ENCODE peak calls at places on chromosomes 6 and 20, in four cellular contexts. One of them, this sample, is unnamed.

GRCh38 chr6:32108094-32108627 is 977 bp downstream of the TNXB start:
- DNase-seq in small intestine: peak
- DNase-seq in neuronal stem cell: no peak
- DNase-seq in endodermal cell: no peak
- DNase-seq in this sample: peak

GRCh38 chr6:138833819-138834539 is 38.1 kb downstream of the ECT2L start:
- DNase-seq in small intestine: no peak
- DNase-seq in neuronal stem cell: no peak
- DNase-seq in endodermal cell: no peak
- DNase-seq in this sample: no peak

GRCh38 chr20:45117581-45117980 is 2.6 kb upstream of the WFDC5 start:
- DNase-seq in small intestine: peak
- DNase-seq in neuronal stem cell: no peak
- DNase-seq in endodermal cell: no peak
- DNase-seq in this sample: no peak

GRCh38 chr20:41862476-41862875 is 244.3 kb upstream of the CHD6 start:
- DNase-seq in small intestine: no peak
- DNase-seq in neuronal stem cell: no peak
- DNase-seq in endodermal cell: no peak
- DNase-seq in this sample: no peak

GRCh38 chr6:1316482-1317220 is 4.8 kb downstream of the FOXQ1 start:
- DNase-seq in small intestine: peak
- DNase-seq in neuronal stem cell: no peak
- DNase-seq in endodermal cell: peak
- DNase-seq in this sample: peak

GRCh38 chr20:59835057-59835447 is 98.4 kb downstream of the SYCP2 start:
- DNase-seq in small intestine: no peak
- DNase-seq in neuronal stem cell: no peak
- DNase-seq in endodermal cell: no peak
- DNase-seq in this sample: no peak

GRCh38 chr20:53494753-53495152 is 98.9 kb downstream of the ZNF217 start:
- DNase-seq in small intestine: no peak
- DNase-seq in neuronal stem cell: no peak
- DNase-seq in endodermal cell: no peak
- DNase-seq in this sample: no peak

GRCh38 chr6:66128676-66129075 is 421.6 kb upstream of the EYS start:
- DNase-seq in small intestine: no peak
- DNase-seq in neuronal stem cell: no peak
- DNase-seq in endodermal cell: no peak
- DNase-seq in this sample: no peak

GRCh38 chr20:36792422-36792821 is 18.9 kb upstream of the DSN1 start:
- DNase-seq in small intestine: peak
- DNase-seq in neuronal stem cell: peak
- DNase-seq in endodermal cell: peak
- DNase-seq in this sample: peak

GRCh38 chr6:816510-817084 is 123.7 kb upstream of the EXOC2 start:
- DNase-seq in small intestine: no peak
- DNase-seq in neuronal stem cell: no peak
- DNase-seq in endodermal cell: no peak
- DNase-seq in this sample: no peak

GRCh38 chr6:14731638-14732037 is 514.2 kb upstream of the JARID2 start:
- DNase-seq in small intestine: no peak
- DNase-seq in neuronal stem cell: no peak
- DNase-seq in endodermal cell: no peak
- DNase-seq in this sample: no peak

GRCh38 chr6:169639653-169640278 is 62.1 kb downstream of the WDR27 start:
- DNase-seq in small intestine: no peak
- DNase-seq in neuronal stem cell: no peak
- DNase-seq in endodermal cell: no peak
- DNase-seq in this sample: peak

GRCh38 chr20:951384-952169 is 35.4 kb upstream of the ANGPT4 start:
- DNase-seq in small intestine: peak
- DNase-seq in neuronal stem cell: no peak
- DNase-seq in endodermal cell: no peak
- DNase-seq in this sample: no peak

GRCh38 chr6:105099371-105099770 is 80.4 kb downstream of the POPDC3 start:
- DNase-seq in small intestine: no peak
- DNase-seq in neuronal stem cell: no peak
- DNase-seq in endodermal cell: no peak
- DNase-seq in this sample: no peak

GRCh38 chr6:73134588-73134987 is 90.7 kb downstream of the KHDC1L start:
- DNase-seq in small intestine: peak
- DNase-seq in neuronal stem cell: peak
- DNase-seq in endodermal cell: peak
- DNase-seq in this sample: peak

GRCh38 chr6:1606533-1607235 is 3.0 kb upstream of the FOXC1 start:
- DNase-seq in small intestine: no peak
- DNase-seq in neuronal stem cell: no peak
- DNase-seq in endodermal cell: peak
- DNase-seq in this sample: peak

GRCh38 chr6:14354919-14355572 is 237.5 kb downstream of the CD83 start:
- DNase-seq in small intestine: peak
- DNase-seq in neuronal stem cell: no peak
- DNase-seq in endodermal cell: no peak
- DNase-seq in this sample: no peak

GRCh38 chr6:18219611-18220010 is 44.7 kb downstream of the DEK start:
- DNase-seq in small intestine: no peak
- DNase-seq in neuronal stem cell: no peak
- DNase-seq in endodermal cell: no peak
- DNase-seq in this sample: no peak

GRCh38 chr6:44321210-44321609 is 8.1 kb upstream of the AARS2 start:
- DNase-seq in small intestine: no peak
- DNase-seq in neuronal stem cell: no peak
- DNase-seq in endodermal cell: no peak
- DNase-seq in this sample: no peak

GRCh38 chr6:44179072-44179536 is 20.5 kb downstream of the CAPN11 start:
- DNase-seq in small intestine: no peak
- DNase-seq in neuronal stem cell: no peak
- DNase-seq in endodermal cell: no peak
- DNase-seq in this sample: no peak

GRCh38 chr6:15290962-15291704 is 45.3 kb downstream of the JARID2 start:
- DNase-seq in small intestine: no peak
- DNase-seq in neuronal stem cell: no peak
- DNase-seq in endodermal cell: no peak
- DNase-seq in this sample: peak

GRCh38 chr20:44734938-44735337 is 10.7 kb upstream of the KCNK15 start:
- DNase-seq in small intestine: no peak
- DNase-seq in neuronal stem cell: no peak
- DNase-seq in endodermal cell: peak
- DNase-seq in this sample: peak

GRCh38 chr6:126628125-126628524 is 288.2 kb downstream of the CENPW start:
- DNase-seq in small intestine: no peak
- DNase-seq in neuronal stem cell: no peak
- DNase-seq in endodermal cell: peak
- DNase-seq in this sample: peak

GRCh38 chr6:146859795-146860495 is 261.2 kb downstream of the ADGB start:
- DNase-seq in small intestine: no peak
- DNase-seq in neuronal stem cell: no peak
- DNase-seq in endodermal cell: no peak
- DNase-seq in this sample: no peak

GRCh38 chr6:125869427-125869826 is 78.7 kb downstream of the NCOA7 start:
- DNase-seq in small intestine: no peak
- DNase-seq in neuronal stem cell: no peak
- DNase-seq in endodermal cell: no peak
- DNase-seq in this sample: no peak

GRCh38 chr6:115770851-115771250 is 289.8 kb downstream of the FRK start:
- DNase-seq in small intestine: no peak
- DNase-seq in neuronal stem cell: no peak
- DNase-seq in endodermal cell: peak
- DNase-seq in this sample: no peak

GRCh38 chr6:120198033-120198432 is 848.5 kb upstream of the MAN1A1 start:
- DNase-seq in small intestine: no peak
- DNase-seq in neuronal stem cell: no peak
- DNase-seq in endodermal cell: peak
- DNase-seq in this sample: no peak

GRCh38 chr20:14518648-14519047 is 181.2 kb upstream of the FLRT3 start:
- DNase-seq in small intestine: no peak
- DNase-seq in neuronal stem cell: no peak
- DNase-seq in endodermal cell: no peak
- DNase-seq in this sample: no peak

GRCh38 chr6:89034586-89035251 is 45.8 kb upstream of the PNRC1 start:
- DNase-seq in small intestine: peak
- DNase-seq in neuronal stem cell: no peak
- DNase-seq in endodermal cell: no peak
- DNase-seq in this sample: no peak

GRCh38 chr20:53939554-53940355 is 130.6 kb downstream of the BCAS1 start:
- DNase-seq in small intestine: peak
- DNase-seq in neuronal stem cell: peak
- DNase-seq in endodermal cell: peak
- DNase-seq in this sample: peak

DNA sequence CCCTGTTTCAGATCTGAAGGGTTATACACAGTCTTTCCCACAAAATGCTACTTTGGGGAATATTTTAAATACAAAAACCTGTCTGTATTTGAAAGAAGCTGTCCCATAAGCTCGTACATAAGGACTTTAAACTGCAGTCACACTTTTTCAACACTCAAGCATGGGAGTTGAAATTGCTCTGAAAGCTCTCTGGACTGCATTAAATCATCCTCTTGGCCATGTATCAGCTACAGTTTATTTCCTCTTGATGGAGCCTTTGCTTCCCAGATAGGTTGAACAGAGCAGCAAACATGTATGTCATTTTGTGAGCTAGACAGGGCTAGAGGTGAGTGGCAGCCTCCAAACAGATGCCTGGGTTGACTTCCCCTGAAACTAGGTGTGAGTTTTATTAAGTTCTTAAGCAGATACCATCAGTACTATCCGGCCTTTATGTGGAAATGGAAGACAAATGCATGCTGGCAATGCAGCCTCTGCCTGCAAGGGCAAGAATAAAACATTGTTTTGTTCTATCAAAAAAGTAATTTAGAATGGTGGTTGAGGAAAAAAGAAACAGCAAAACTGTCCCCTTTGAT is 105.9 kb upstream of the ENPP5 start:
- DNase-seq in small intestine: no peak
- DNase-seq in neuronal stem cell: no peak
- DNase-seq in endodermal cell: no peak
- DNase-seq in this sample: no peak
- H3K27ac ChIP-seq in small intestine: no peak
- H3K27ac ChIP-seq in neuronal stem cell: no peak
- H3K27ac ChIP-seq in endodermal cell: no peak
- H3K27ac ChIP-seq in this sample: no peak

GRCh38 chr20:24996449-24997195 is 4.1 kb upstream of the APMAP start:
- DNase-seq in small intestine: no peak
- DNase-seq in neuronal stem cell: no peak
- DNase-seq in endodermal cell: peak
- DNase-seq in this sample: no peak

GRCh38 chr20:24993337-24994185 is 1.0 kb upstream of the APMAP start:
- DNase-seq in small intestine: peak
- DNase-seq in neuronal stem cell: no peak
- DNase-seq in endodermal cell: peak
- DNase-seq in this sample: no peak

GRCh38 chr20:24994186-24994465 is 1.6 kb upstream of the APMAP start:
- DNase-seq in small intestine: no peak
- DNase-seq in neuronal stem cell: no peak
- DNase-seq in endodermal cell: no peak
- DNase-seq in this sample: no peak

GRCh38 chr20:24995741-24996448 is 3.3 kb upstream of the APMAP start:
- DNase-seq in small intestine: no peak
- DNase-seq in neuronal stem cell: no peak
- DNase-seq in endodermal cell: peak
- DNase-seq in this sample: no peak

DNA sequence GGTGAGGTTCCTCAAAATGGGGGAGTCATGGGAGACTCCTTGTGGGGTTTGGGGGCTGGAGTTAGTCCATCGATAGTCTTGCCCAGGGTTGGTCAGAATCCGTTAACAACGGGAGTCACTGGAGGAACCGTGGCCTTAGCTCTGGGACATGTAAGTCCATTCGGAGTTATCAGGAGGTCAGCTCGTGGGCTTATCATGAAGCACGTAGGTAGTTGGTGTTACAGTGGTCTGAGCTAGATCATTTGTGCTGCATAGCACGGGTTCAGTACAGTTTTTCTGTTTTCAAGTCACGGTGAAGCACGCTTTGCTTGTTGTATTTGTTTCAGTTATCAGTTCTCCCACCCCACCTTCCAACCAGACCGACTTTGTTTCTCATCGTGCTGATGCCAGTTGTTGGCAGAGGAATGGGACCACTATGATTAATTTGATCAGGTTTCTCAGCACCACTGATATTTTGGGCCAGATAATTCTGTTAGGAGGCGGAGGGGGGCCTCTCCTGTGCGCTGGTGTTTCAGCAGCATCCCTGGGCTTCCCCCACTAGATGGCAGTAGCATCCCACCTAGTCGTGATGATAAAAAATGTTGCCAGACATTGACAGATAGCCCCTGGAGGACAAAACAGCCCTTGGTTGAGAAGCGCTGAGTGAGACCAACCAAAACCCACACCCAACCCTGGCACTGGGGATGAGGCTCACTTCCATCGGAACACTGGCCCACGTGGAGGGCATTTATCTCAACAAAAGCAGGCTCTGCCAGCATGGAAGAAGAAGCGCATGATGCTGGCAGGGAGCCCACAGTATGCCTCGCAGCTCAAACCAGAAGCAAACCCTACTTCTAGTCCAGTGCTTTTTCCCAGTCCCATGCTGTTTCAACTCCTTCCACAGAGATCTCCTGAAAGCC is 2.2 kb upstream of the APMAP start:
- DNase-seq in small intestine: peak
- DNase-seq in neuronal stem cell: peak
- DNase-seq in endodermal cell: peak
- DNase-seq in this sample: peak
- H3K27ac ChIP-seq in small intestine: no peak
- H3K27ac ChIP-seq in neuronal stem cell: no peak
- H3K27ac ChIP-seq in endodermal cell: no peak
- H3K27ac ChIP-seq in this sample: no peak

DNA sequence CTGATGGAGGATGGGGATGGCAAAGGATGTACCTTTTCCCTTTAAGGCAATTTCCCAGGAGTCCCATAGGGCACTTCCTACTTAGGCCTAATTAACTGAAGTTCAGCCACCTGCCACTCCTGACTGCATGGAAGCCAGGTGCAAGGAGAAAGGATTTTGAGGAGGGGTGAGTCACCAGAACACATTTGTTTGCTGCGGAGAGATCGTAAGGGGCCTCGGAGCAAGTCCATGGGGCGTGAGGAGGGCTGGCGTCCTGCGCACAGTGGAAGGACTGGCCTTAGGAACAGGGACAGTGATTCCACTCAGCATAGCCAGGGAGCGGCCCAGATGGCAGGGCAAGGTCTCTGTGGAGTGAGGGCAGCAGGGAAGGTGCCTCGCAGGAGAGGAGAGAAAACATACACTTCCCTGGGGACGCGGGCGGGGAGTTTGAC is 11.8 kb upstream of the MAP1LC3A start:
- DNase-seq in small intestine: peak
- DNase-seq in neuronal stem cell: no peak
- DNase-seq in endodermal cell: no peak
- DNase-seq in this sample: no peak
- H3K27ac ChIP-seq in small intestine: peak
- H3K27ac ChIP-seq in neuronal stem cell: no peak
- H3K27ac ChIP-seq in endodermal cell: no peak
- H3K27ac ChIP-seq in this sample: no peak

DNA sequence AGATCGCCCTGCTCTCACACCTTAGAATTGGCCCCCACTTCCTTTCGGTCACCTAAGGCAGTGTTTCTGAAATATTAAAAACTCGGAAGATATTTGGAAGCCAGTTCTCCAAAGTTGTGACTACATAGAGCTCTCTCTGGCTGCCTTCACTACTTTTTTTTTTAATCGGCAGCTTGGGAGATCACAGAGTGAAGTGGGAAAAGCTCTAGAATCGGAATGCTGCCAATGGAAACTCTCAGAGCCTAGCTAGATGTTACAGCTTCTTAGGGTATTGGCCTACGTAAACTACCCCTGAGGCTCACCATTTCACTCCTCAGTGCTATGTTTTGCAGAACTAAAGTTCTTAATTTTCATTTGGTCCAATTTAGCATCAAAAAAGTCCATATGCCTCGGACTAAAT is 14.6 kb downstream of the SERPINB1 start:
- DNase-seq in small intestine: no peak
- DNase-seq in neuronal stem cell: no peak
- DNase-seq in endodermal cell: no peak
- DNase-seq in this sample: no peak
- H3K27ac ChIP-seq in small intestine: no peak
- H3K27ac ChIP-seq in neuronal stem cell: no peak
- H3K27ac ChIP-seq in endodermal cell: no peak
- H3K27ac ChIP-seq in this sample: no peak

This sample was measured in GM23338.